ENCODE peak calls at places on chromosomes 2 and 18, in five cellular contexts. Y is stimulated activated CD4-positive, alpha-beta T cell treated with anti-CD3 and anti-CD28 coated beads, Interleukin-4, amount 100 ng/mL, for 4 hours; A is GM12865; I is head of caudate nucleus; S is mesothelial cell of epicardium. D is an unnamed sample.

GRCh38 chr2:48482313-48482712 is 47.6 kb upstream of the STON1 start:
- DNase-seq in Y (no peak), A (no peak), I (no peak), S (no peak), D (no peak)

GRCh38 chr2:239186516-239186915 is 214.3 kb downstream of the HDAC4 start:
- DNase-seq in Y (no peak), A (no peak), I (no peak), S (peak; percentile 24), D (no peak)

GRCh38 chr2:46885376-46885775 is 30.2 kb downstream of the MCFD2 start:
- DNase-seq in Y (no peak), A (no peak), I (no peak), S (no peak), D (no peak)

GRCh38 chr2:190382851-190383250 is 25.3 kb upstream of the MFSD6 start:
- DNase-seq in Y (no peak), A (peak; percentile 84), I (no peak), S (no peak), D (peak; percentile 38)

GRCh38 chr2:233265899-233266431 is 14.5 kb downstream of the ATG16L1 start:
- DNase-seq in Y (no peak), A (peak; percentile 21), I (peak; percentile 59), S (no peak), D (no peak)

GRCh38 chr2:200077838-200078237 is 122.5 kb downstream of the MAIP1 start:
- DNase-seq in Y (no peak), A (no peak), I (no peak), S (no peak), D (no peak)

GRCh38 chr2:3147641-3148530 is 229.7 kb downstream of the EIPR1 start:
- DNase-seq in Y (no peak), A (no peak), I (no peak), S (no peak), D (no peak)

GRCh38 chr2:57314682-57315081 is 731.9 kb upstream of the VRK2 start:
- DNase-seq in Y (no peak), A (no peak), I (no peak), S (no peak), D (no peak)

GRCh38 chr18:47720741-47721140 is 209.7 kb downstream of the SMAD2 start:
- DNase-seq in Y (no peak), A (no peak), I (no peak), S (no peak), D (no peak)

GRCh38 chr2:101790416-101790815 is 92.9 kb downstream of the MAP4K4 start:
- DNase-seq in Y (no peak), A (no peak), I (no peak), S (no peak), D (no peak)

GRCh38 chr18:45850021-45850420 is 24.5 kb downstream of the SIGLEC15 start:
- DNase-seq in Y (no peak), A (peak; percentile 48), I (no peak), S (no peak), D (no peak)

GRCh38 chr2:32553829-32554432 is 73.9 kb upstream of the TTC27 start:
- DNase-seq in Y (no peak), A (peak; percentile 73), I (no peak), S (no peak), D (peak; percentile 42)

GRCh38 chr2:18959952-18960717 is 370.8 kb upstream of the NT5C1B start:
- DNase-seq in Y (no peak), A (no peak), I (no peak), S (no peak), D (no peak)